ENCODE peak calls at places on chromosome 10, in four cellular contexts. One of them, this sample, is unnamed.

GRCh38 chr10:130333185-130333584 is 197.0 kb downstream of the GLRX3 start:
- DNase-seq in GF-D8: no peak
- DNase-seq in transverse colon: no peak
- DNase-seq in left lobe of liver: no peak
- DNase-seq in this sample: no peak

GRCh38 chr10:30813872-30814471 is 184.4 kb upstream of the LYZL2 start:
- DNase-seq in GF-D8: no peak
- DNase-seq in transverse colon: no peak
- DNase-seq in left lobe of liver: no peak
- DNase-seq in this sample: no peak

GRCh38 chr10:108360187-108360586 is 1195.7 kb upstream of the SORCS1 start:
- DNase-seq in GF-D8: no peak
- DNase-seq in transverse colon: no peak
- DNase-seq in left lobe of liver: no peak
- DNase-seq in this sample: no peak

GRCh38 chr10:30435068-30435422 is 1.1 kb downstream of the MAP3K8 start:
- DNase-seq in GF-D8: no peak
- DNase-seq in transverse colon: peak; percentile 51
- DNase-seq in left lobe of liver: peak; percentile 59
- DNase-seq in this sample: no peak

GRCh38 chr10:83012866-83013265 is 1126.4 kb upstream of the GHITM start:
- DNase-seq in GF-D8: no peak
- DNase-seq in transverse colon: no peak
- DNase-seq in left lobe of liver: no peak
- DNase-seq in this sample: no peak

GRCh38 chr10:118501637-118502440 is 93.6 kb downstream of the PRLHR start:
- DNase-seq in GF-D8: no peak
- DNase-seq in transverse colon: no peak
- DNase-seq in left lobe of liver: no peak
- DNase-seq in this sample: no peak

GRCh38 chr10:131831561-131831960 is 69.2 kb upstream of the PPP2R2D start:
- DNase-seq in GF-D8: no peak
- DNase-seq in transverse colon: no peak
- DNase-seq in left lobe of liver: no peak
- DNase-seq in this sample: no peak

GRCh38 chr10:119655566-119656001 is 4.4 kb downstream of the BAG3 start:
- DNase-seq in GF-D8: no peak
- DNase-seq in transverse colon: peak; percentile 52
- DNase-seq in left lobe of liver: no peak
- DNase-seq in this sample: no peak

GRCh38 chr10:24806262-24806661 is 82.6 kb upstream of the ARHGAP21 start:
- DNase-seq in GF-D8: no peak
- DNase-seq in transverse colon: no peak
- DNase-seq in left lobe of liver: no peak
- DNase-seq in this sample: no peak

GRCh38 chr10:26464632-26465280 is 26.6 kb downstream of the APBB1IP start:
- DNase-seq in GF-D8: no peak
- DNase-seq in transverse colon: no peak
- DNase-seq in left lobe of liver: no peak
- DNase-seq in this sample: no peak

GRCh38 chr10:43313901-43314300 is 47.0 kb upstream of the RASGEF1A start:
- DNase-seq in GF-D8: no peak
- DNase-seq in transverse colon: no peak
- DNase-seq in left lobe of liver: no peak
- DNase-seq in this sample: no peak

GRCh38 chr10:31961675-31962074 is 33.0 kb upstream of the ARHGAP12 start:
- DNase-seq in GF-D8: peak; percentile 89
- DNase-seq in transverse colon: no peak
- DNase-seq in left lobe of liver: no peak
- DNase-seq in this sample: no peak

GRCh38 chr10:94630017-94630688 is 53.4 kb upstream of the CYP2C18 start:
- DNase-seq in GF-D8: no peak
- DNase-seq in transverse colon: no peak
- DNase-seq in left lobe of liver: no peak
- DNase-seq in this sample: no peak

GRCh38 chr10:70990661-70991060 is 102.3 kb upstream of the PCBD1 start:
- DNase-seq in GF-D8: no peak
- DNase-seq in transverse colon: no peak
- DNase-seq in left lobe of liver: no peak
- DNase-seq in this sample: no peak

GRCh38 chr10:70784476-70784875 is 701 bp downstream of the TBATA start:
- DNase-seq in GF-D8: no peak
- DNase-seq in transverse colon: no peak
- DNase-seq in left lobe of liver: no peak
- DNase-seq in this sample: no peak

GRCh38 chr10:89810908-89811515 is 109.6 kb downstream of the KIF20B start:
- DNase-seq in GF-D8: no peak
- DNase-seq in transverse colon: no peak
- DNase-seq in left lobe of liver: no peak
- DNase-seq in this sample: no peak

GRCh38 chr10:18409599-18410397 is 241.6 kb downstream of the NSUN6 start:
- DNase-seq in GF-D8: no peak
- DNase-seq in transverse colon: no peak
- DNase-seq in left lobe of liver: no peak
- DNase-seq in this sample: no peak

GRCh38 chr10:28592953-28593352 is 60.0 kb downstream of the WAC start:
- DNase-seq in GF-D8: no peak
- DNase-seq in transverse colon: no peak
- DNase-seq in left lobe of liver: no peak
- DNase-seq in this sample: no peak

GRCh38 chr10:60206735-60207134 is 182.9 kb downstream of the ANK3 start:
- DNase-seq in GF-D8: no peak
- DNase-seq in transverse colon: peak; percentile 72
- DNase-seq in left lobe of liver: no peak
- DNase-seq in this sample: no peak

GRCh38 chr10:57621466-57621865 is 646.2 kb downstream of the IPMK start:
- DNase-seq in GF-D8: no peak
- DNase-seq in transverse colon: no peak
- DNase-seq in left lobe of liver: no peak
- DNase-seq in this sample: no peak

GRCh38 chr10:21326594-21326993 is 198.9 kb downstream of the SKIDA1 start:
- DNase-seq in GF-D8: no peak
- DNase-seq in transverse colon: no peak
- DNase-seq in left lobe of liver: no peak
- DNase-seq in this sample: no peak

GRCh38 chr10:27998178-27998953 is 513 bp downstream of the ODAD2 start:
- DNase-seq in GF-D8: no peak
- DNase-seq in transverse colon: peak; percentile 8
- DNase-seq in left lobe of liver: peak; percentile 46
- DNase-seq in this sample: peak; percentile 21

GRCh38 chr10:60200012-60200681 is 189.5 kb downstream of the ANK3 start:
- DNase-seq in GF-D8: no peak
- DNase-seq in transverse colon: no peak
- DNase-seq in left lobe of liver: no peak
- DNase-seq in this sample: no peak

GRCh38 chr10:67476201-67476600 is 219.8 kb downstream of the CTNNA3 start:
- DNase-seq in GF-D8: no peak
- DNase-seq in transverse colon: no peak
- DNase-seq in left lobe of liver: no peak
- DNase-seq in this sample: no peak

GRCh38 chr10:85986777-85987176 is 379.8 kb downstream of the GRID1 start:
- DNase-seq in GF-D8: no peak
- DNase-seq in transverse colon: no peak
- DNase-seq in left lobe of liver: no peak
- DNase-seq in this sample: no peak

GRCh38 chr10:70355234-70356021 is 27.0 kb downstream of the LRRC20 start:
- DNase-seq in GF-D8: peak; percentile 32
- DNase-seq in transverse colon: peak; percentile 27
- DNase-seq in left lobe of liver: no peak
- DNase-seq in this sample: no peak

GRCh38 chr10:1431229-1431628 is 306.1 kb downstream of the ADARB2 start:
- DNase-seq in GF-D8: no peak
- DNase-seq in transverse colon: no peak
- DNase-seq in left lobe of liver: no peak
- DNase-seq in this sample: no peak

GRCh38 chr10:5187852-5188251 is 2.9 kb upstream of the AKR1C8 start:
- DNase-seq in GF-D8: no peak
- DNase-seq in transverse colon: no peak
- DNase-seq in left lobe of liver: no peak
- DNase-seq in this sample: no peak

GRCh38 chr10:44382131-44382858 is 2.6 kb downstream of the CXCL12 start:
- DNase-seq in GF-D8: no peak
- DNase-seq in transverse colon: no peak
- DNase-seq in left lobe of liver: peak; percentile 29
- DNase-seq in this sample: no peak

GRCh38 chr10:78178940-78179339 is 145.3 kb downstream of the RPS24 start:
- DNase-seq in GF-D8: no peak
- DNase-seq in transverse colon: no peak
- DNase-seq in left lobe of liver: no peak
- DNase-seq in this sample: no peak